ENCODE peak calls at places on chromosomes 12 and 14, in six cellular contexts. C, R, V, M, T and D are unnamed samples.
A peak's percentile ranks its signal among the peaks of the same experiment; 100 is the strongest.

GRCh38 chr12:95173392-95174251 is 43.6 kb downstream of the FGD6 start:
- DNase-seq in C (peak; percentile 49), R (peak; percentile 70), V (no peak), M (no peak), T (peak; percentile 69), D (no peak)

GRCh38 chr12:57452937-57453509 is 2.1 kb upstream of the INHBE start:
- DNase-seq in C (peak; percentile 69), R (peak; percentile 65), V (peak; percentile 86), M (peak; percentile 77), T (peak; percentile 90), D (peak; percentile 82)

GRCh38 chr12:115943630-115944391 is 333.7 kb downstream of the MED13L start:
- DNase-seq in C (no peak), R (no peak), V (no peak), M (no peak), T (no peak), D (no peak)

GRCh38 chr12:4555804-4556203 is 6.2 kb upstream of the DYRK4 start:
- DNase-seq in C (no peak), R (no peak), V (no peak), M (no peak), T (no peak), D (no peak)

GRCh38 chr14:24171422-24172260 is at the start of gene REC8:
- DNase-seq in C (peak; percentile 70), R (no peak), V (peak; percentile 81), M (peak; percentile 83), T (peak; percentile 79), D (no peak)

GRCh38 chr14:91409991-91410401 is 7.6 kb downstream of the CCDC88C start:
- DNase-seq in C (no peak), R (no peak), V (no peak), M (no peak), T (no peak), D (no peak)

GRCh38 chr12:57031228-57031670 is 14.9 kb upstream of the TAC3 start:
- DNase-seq in C (peak; percentile 14), R (no peak), V (no peak), M (no peak), T (no peak), D (no peak)

GRCh38 chr14:33617154-33617553 is 333.7 kb downstream of the EGLN3 start:
- DNase-seq in C (no peak), R (no peak), V (no peak), M (no peak), T (no peak), D (no peak)

GRCh38 chr12:124862768-124863408 is 776 bp downstream of the SCARB1 start:
- DNase-seq in C (peak; percentile 14), R (peak; percentile 47), V (no peak), M (no peak), T (no peak), D (peak; percentile 52)

GRCh38 chr14:106513302-106513701 is 986.9 kb downstream of the TMEM121 start:
- DNase-seq in C (no peak), R (no peak), V (no peak), M (no peak), T (no peak), D (no peak)
- H3K9me3 ChIP-seq in C (no peaks in the 10 kb centered on the region), R (no peaks in the 10 kb centered on the region), V (no peaks in the 10 kb centered on the region), M (no peaks in the 10 kb centered on the region), T (no peaks in the 10 kb centered on the region), D (no peaks in the 10 kb centered on the region)

GRCh38 chr12:13941258-13942249 is 39.8 kb downstream of the GRIN2B start:
- DNase-seq in C (no peak), R (peak; percentile 87), V (no peak), M (peak; percentile 96), T (no peak), D (peak; percentile 90)
- H3K9me3 ChIP-seq in C (no peaks in the 10 kb centered on the region), R (peaks cover 24% of the 10 kb centered on the region), V (no peaks in the 10 kb centered on the region), M (peaks cover 12% of the 10 kb centered on the region), T (peaks cover 18% of the 10 kb centered on the region), D (peaks cover 16% of the 10 kb centered on the region)

GRCh38 chr14:105937253-105938054 is 411.1 kb downstream of the TMEM121 start:
- DNase-seq in C (no peak), R (no peak), V (no peak), M (peak; percentile 40), T (no peak), D (no peak)
- H3K9me3 ChIP-seq in C (no peaks in the 10 kb centered on the region), R (peaks cover 22% of the 10 kb centered on the region), V (peaks cover 26% of the 10 kb centered on the region), M (peaks cover 11% of the 10 kb centered on the region), T (peaks cover 7% of the 10 kb centered on the region), D (peaks cover 9% of the 10 kb centered on the region)

GRCh38 chr14:85217412-85217811 is 312.5 kb upstream of the FLRT2 start:
- DNase-seq in C (no peak), R (no peak), V (no peak), M (no peak), T (no peak), D (no peak)

GRCh38 chr14:85222344-85222743 is 307.6 kb upstream of the FLRT2 start:
- DNase-seq in C (no peak), R (no peak), V (no peak), M (no peak), T (no peak), D (no peak)

GRCh38 chr14:85221832-85222231 is 308.1 kb upstream of the FLRT2 start:
- DNase-seq in C (no peak), R (no peak), V (no peak), M (no peak), T (no peak), D (no peak)

GRCh38 chr14:85214471-85214870 is 315.5 kb upstream of the FLRT2 start:
- DNase-seq in C (no peak), R (no peak), V (no peak), M (no peak), T (no peak), D (no peak)

DNA sequence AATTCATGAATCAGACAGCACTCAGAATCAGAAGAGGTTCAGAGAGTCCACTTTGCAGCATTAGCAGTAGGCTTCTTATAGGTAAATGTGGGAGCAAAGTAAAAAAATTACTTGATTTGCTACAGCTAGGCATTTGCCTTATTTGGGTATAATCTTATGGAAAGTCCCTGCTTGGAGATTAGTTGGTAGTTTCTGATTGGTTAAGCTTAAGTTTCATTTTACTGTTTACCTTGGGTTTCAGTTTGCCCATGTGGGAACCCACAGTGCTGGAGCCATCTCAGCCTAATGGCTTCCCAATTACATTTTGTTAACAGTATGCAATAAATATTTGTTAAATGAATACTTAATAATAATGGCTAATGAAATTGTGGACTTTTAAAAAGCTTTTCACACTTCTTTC is 311.0 kb upstream of the FLRT2 start:
- DNase-seq in C (no peak), R (no peak), V (no peak), M (no peak), T (no peak), D (no peak)
- H3K9me3 ChIP-seq in C (no peaks in the 10 kb centered on the region), R (no peaks in the 10 kb centered on the region), V (no peaks in the 10 kb centered on the region), M (peaks cover 6% of the 10 kb centered on the region), T (no peaks in the 10 kb centered on the region), D (no peaks in the 10 kb centered on the region)

DNA sequence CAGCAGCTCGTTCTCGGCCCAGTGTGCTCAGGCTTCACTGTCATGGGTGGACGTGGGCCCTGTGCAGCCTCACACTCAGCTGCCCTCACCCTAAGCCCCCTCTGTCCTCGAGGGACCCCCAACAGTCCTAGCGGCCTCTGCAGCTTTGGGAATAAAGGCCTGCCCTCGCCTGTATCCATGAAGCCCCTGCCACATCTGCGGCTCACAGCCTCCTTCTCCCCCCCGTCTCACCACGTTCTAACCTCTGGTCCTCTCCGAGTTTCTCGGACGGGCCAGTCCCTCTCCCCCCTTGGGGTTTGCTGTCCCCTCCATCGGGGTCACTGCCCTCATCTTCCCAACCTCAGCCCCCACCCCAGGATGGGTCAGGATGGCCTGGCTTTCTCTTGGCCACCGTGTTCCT is 30.2 kb upstream of the GALNT9 start:
- DNase-seq in C (no peak), R (no peak), V (no peak), M (no peak), T (no peak), D (no peak)
- H3K9me3 ChIP-seq in C (no peaks in the 10 kb centered on the region), R (no peaks in the 10 kb centered on the region), V (peaks cover 7% of the 10 kb centered on the region), M (peaks cover 11% of the 10 kb centered on the region), T (no peaks in the 10 kb centered on the region), D (peaks cover 3% of the 10 kb centered on the region)

GRCh38 chr12:45975506-45975905 is 14.9 kb downstream of the SCAF11 start:
- DNase-seq in C (no peak), R (no peak), V (no peak), M (no peak), T (no peak), D (no peak)
- H3K9me3 ChIP-seq in C (no peaks in the 10 kb centered on the region), R (no peaks in the 10 kb centered on the region), V (no peaks in the 10 kb centered on the region), M (no peaks in the 10 kb centered on the region), T (no peaks in the 10 kb centered on the region), D (no peaks in the 10 kb centered on the region)

GRCh38 chr12:34387711-34388635 is 365.7 kb downstream of the ALG10 start:
- DNase-seq in C (no peak), R (no peak), V (no peak), M (no peak), T (peak; percentile 30), D (no peak)
- H3K9me3 ChIP-seq in C (no peaks in the 10 kb centered on the region), R (no peaks in the 10 kb centered on the region), V (peaks cover 10% of the 10 kb centered on the region), M (no peaks in the 10 kb centered on the region), T (no peaks in the 10 kb centered on the region), D (no peaks in the 10 kb centered on the region)

GRCh38 chr14:105878125-105878524 is 351.7 kb downstream of the TMEM121 start:
- DNase-seq in C (no peak), R (no peak), V (peak; percentile 58), M (no peak), T (peak; percentile 47), D (no peak)
- H3K9me3 ChIP-seq in C (no peaks in the 10 kb centered on the region), R (no peaks in the 10 kb centered on the region), V (no peaks in the 10 kb centered on the region), M (no peaks in the 10 kb centered on the region), T (no peaks in the 10 kb centered on the region), D (no peaks in the 10 kb centered on the region)

DNA sequence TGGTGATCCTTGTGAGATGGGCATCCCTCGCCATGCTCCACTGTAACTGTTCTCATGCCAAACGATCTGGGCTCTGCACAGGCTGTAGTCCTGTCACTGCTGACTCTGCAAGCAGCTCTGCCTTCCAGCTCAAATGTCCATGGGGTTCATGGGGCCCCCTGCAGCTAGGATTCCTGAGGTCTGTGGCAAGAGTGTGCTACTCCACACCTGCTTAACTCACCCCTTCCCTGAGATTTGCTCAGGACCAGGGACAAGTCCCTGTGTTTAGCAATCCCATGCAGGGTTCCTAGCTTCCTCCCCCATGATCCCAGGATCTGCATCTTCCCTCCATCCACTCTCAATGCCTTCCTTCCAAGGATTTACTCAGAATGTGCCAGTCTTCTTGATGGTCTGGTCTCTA is 241.0 kb downstream of the ASCL1 start:
- DNase-seq in C (no peak), R (no peak), V (no peak), M (no peak), T (no peak), D (no peak)
- H3K9me3 ChIP-seq in C (no peaks in the 10 kb centered on the region), R (no peaks in the 10 kb centered on the region), V (no peaks in the 10 kb centered on the region), M (no peaks in the 10 kb centered on the region), T (no peaks in the 10 kb centered on the region), D (peaks cover 4% of the 10 kb centered on the region)

DNA sequence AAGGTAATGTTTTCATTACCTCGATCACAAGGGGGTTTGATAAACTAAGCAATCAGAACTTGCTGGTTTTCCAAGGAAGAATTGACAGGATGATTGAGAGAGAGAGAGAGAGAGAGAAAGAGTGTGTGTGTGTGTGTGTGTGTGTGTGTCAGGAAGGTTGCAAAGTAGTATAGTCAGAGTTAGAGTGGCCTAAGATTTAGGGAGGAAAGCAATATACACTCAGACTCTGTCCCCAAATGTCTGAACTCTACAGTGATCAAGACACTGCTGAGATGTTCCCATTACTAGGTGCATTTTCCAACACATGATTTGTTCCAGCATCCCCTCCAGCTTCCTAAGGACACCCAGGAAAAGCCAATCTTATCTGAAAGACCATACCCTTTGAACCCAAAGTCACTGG is 1074.1 kb downstream of the BCL11B start:
- DNase-seq in C (no peak), R (no peak), V (no peak), M (no peak), T (no peak), D (no peak)
- H3K9me3 ChIP-seq in C (no peaks in the 10 kb centered on the region), R (no peaks in the 10 kb centered on the region), V (no peaks in the 10 kb centered on the region), M (no peaks in the 10 kb centered on the region), T (no peaks in the 10 kb centered on the region), D (no peaks in the 10 kb centered on the region)